ENCODE peak calls at places on chromosomes 16 and 17, in six cellular contexts. T is CD4-positive, alpha-beta memory T cell; W is small intestine; N is CD8-positive, alpha-beta T cell; D is right cardiac atrium; I is fibroblast of lung. B is an unnamed sample.

GRCh38 chr17:16444258-16444886 is 29.0 kb downstream of the TRPV2 start:
- DNase-seq in W (no peak), D (no peak), I (peak; percentile 13), N (no peak), T (no peak), B (peak; percentile 39)

GRCh38 chr17:44556114-44556853 is 1.0 kb upstream of the FZD2 start:
- DNase-seq in N (peak; percentile 14), W (peak; percentile 33), I (peak; percentile 72), T (peak; percentile 9), D (peak; percentile 36), B (no peak)

GRCh38 chr17:61503961-61504360 is 51.7 kb downstream of the TBX4 start:
- DNase-seq in I (no peak), T (no peak), W (no peak), N (no peak), D (no peak), B (no peak)

GRCh38 chr17:18027280-18027679 is 11.7 kb downstream of the ATPAF2 start:
- DNase-seq in W (no peak), I (no peak), N (no peak), T (no peak), D (no peak), B (no peak)

GRCh38 chr17:1999557-2000251 is 25.4 kb downstream of the RTN4RL1 start:
- DNase-seq in I (peak; percentile 34), W (peak; percentile 86), T (no peak), D (peak; percentile 38), N (no peak), B (no peak)

GRCh38 chr17:80916246-80916645 is 75.4 kb upstream of the CHMP6 start:
- DNase-seq in I (no peak), T (no peak), W (no peak), N (no peak), D (no peak), B (peak; percentile 8)

GRCh38 chr17:4678448-4679026 is 25.4 kb downstream of the PELP1 start:
- DNase-seq in W (no peak), N (no peak), D (no peak), I (peak; percentile 92), T (no peak), B (no peak)

GRCh38 chr16:2824626-2825025 is 5.5 kb upstream of the ZG16B start:
- DNase-seq in D (no peak), T (no peak), I (no peak), N (no peak), W (no peak), B (no peak)

GRCh38 chr17:42850964-42851363 is at the start of gene AOC3:
- DNase-seq in W (no peak), D (peak; percentile 69), N (no peak), I (no peak), T (no peak), B (no peak)

GRCh38 chr17:64277831-64278562 is 14.9 kb upstream of the TEX2 start:
- DNase-seq in T (no peak), W (no peak), I (no peak), D (no peak), N (no peak), B (no peak)

GRCh38 chr17:4180791-4181190 is 37.8 kb downstream of the CYB5D2 start:
- DNase-seq in I (no peak), D (no peak), W (no peak), N (no peak), T (no peak), B (no peak)

GRCh38 chr16:19657831-19658230 is 60.2 kb downstream of the KNOP1 start:
- DNase-seq in W (no peak), D (no peak), I (no peak), N (no peak), T (no peak), B (no peak)

GRCh38 chr16:19659554-19659953 is 58.5 kb downstream of the KNOP1 start:
- DNase-seq in N (no peak), I (no peak), D (no peak), T (no peak), W (no peak), B (no peak)

GRCh38 chr16:19664166-19664565 is 53.9 kb downstream of the KNOP1 start:
- DNase-seq in I (no peak), D (no peak), N (no peak), W (no peak), T (no peak), B (no peak)

GRCh38 chr16:19662351-19662750 is 55.7 kb downstream of the KNOP1 start:
- DNase-seq in W (no peak), I (no peak), T (no peak), D (no peak), N (no peak), B (no peak)

GRCh38 chr16:19660432-19660831 is 57.6 kb downstream of the KNOP1 start:
- DNase-seq in T (no peak), N (no peak), W (no peak), I (no peak), D (no peak), B (no peak)
- H3K9me3 ChIP-seq in T (no peaks in the 10 kb centered on the region), N (no peaks in the 10 kb centered on the region), W (no peaks in the 10 kb centered on the region), I (no peaks in the 10 kb centered on the region), D (no peaks in the 10 kb centered on the region), B (peaks cover 3% of the 10 kb centered on the region)

GRCh38 chr16:51932317-51932716 is 614.6 kb downstream of the TOX3 start:
- DNase-seq in I (no peak), W (no peak), T (no peak), N (no peak), D (no peak), B (no peak)
- H3K27me3 ChIP-seq in I (peaks cover 3% of the 10 kb centered on the region), W (no peaks in the 10 kb centered on the region), T (no peaks in the 10 kb centered on the region), N (no peaks in the 10 kb centered on the region), D (no peaks in the 10 kb centered on the region), B (no peaks in the 10 kb centered on the region)

DNA sequence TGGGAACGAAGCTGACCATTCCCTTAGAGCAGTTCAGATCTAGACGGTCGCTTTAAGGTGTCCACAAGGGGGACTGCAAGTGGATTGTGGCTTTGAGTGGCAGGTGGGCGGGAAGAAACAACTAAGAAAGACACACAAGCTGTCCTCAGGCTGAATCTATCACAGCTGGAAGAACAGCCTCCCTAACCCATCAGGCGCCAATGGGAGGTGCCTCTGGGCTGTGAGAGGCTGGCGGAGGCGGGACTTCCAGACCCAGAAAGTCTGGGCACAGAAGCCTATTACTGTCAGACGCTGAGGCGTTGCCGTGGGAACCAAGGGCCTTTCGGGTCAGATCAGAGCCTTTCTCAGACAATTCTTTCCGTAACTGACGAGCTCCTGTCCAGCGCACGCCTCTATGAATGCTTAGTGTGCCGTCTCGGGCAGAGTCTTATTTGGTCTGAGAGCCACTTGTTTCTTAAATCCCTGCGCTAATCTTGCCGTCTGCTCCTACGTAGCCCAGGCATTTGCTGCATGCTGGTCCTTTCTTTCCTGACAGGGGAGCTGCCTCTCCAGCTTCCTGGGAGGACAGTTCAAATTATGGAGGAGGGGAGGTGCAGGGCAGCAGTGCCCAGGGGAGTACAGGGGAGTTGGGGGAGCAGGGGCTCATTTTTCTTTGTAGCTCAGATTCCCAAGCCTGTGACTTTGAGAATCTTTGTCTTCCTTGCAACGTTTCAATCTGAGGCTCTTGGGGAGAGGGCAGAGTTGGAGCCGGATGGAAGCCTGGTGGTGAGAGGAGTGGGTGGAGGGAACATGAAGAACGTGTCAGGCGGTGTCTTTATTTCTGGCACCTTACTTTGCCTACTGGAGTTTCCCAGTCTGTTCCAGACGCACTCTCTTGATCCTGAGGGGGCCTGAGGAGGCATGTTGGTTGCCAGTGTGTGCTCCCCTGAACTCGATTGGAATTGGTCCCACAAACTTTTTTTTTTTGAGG is 618.7 kb downstream of the KCNJ18 start:
- DNase-seq in D (peak; percentile 65), N (no peak), W (no peak), T (no peak), I (no peak), B (no peak)
- H3K9me3 ChIP-seq in D (no peaks in the 10 kb centered on the region), N (no peaks in the 10 kb centered on the region), W (peaks cover 1% of the 10 kb centered on the region), T (no peaks in the 10 kb centered on the region), I (no peaks in the 10 kb centered on the region), B (no peaks in the 10 kb centered on the region)

DNA sequence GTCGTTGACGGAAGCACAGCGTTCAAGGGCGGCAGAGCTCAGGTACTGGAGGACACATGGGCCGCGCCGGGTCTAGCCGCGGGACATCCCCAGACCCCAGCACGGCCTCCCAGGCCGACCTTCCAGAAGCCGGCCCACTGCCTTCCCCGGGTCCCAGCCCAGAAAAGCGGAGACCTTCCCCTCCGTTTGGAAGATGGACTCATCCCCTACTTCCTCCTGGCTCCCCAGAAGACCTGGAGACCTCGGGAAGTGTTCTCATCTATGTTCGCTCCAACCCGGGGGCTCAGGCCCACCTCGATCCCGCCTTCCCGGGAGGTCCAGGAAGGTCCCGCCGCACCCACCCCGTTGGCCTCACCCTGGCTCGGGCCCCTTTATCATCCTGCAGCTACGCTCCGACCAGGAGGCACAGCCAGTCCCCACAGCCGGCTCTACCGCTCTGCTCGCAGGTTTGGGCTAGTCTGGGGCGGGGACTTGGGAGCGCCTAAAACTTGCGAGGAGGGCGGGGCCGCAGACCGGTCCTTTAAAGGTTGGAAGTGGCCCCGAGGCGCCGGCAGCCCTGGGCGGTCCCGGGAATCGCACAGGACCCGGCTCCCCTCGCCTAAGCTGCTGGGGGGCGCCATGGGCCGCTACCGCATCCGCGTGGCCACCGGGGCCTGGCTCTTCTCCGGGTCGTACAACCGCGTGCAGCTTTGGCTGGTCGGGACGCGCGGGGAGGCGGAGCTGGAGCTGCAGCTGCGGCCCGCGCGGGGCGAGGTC is at the start of gene ALOX12:
- DNase-seq in N (no peak), W (no peak), D (peak; percentile 38), T (no peak), I (peak; percentile 2), B (peak; percentile 49)
- H3K27me3 ChIP-seq in N (no peaks in the 10 kb centered on the region), W (no peaks in the 10 kb centered on the region), D (no peaks in the 10 kb centered on the region), T (no peaks in the 10 kb centered on the region), I (no peaks in the 10 kb centered on the region), B (no peaks in the 10 kb centered on the region)

GRCh38 chr16:73993878-73994277 is 302.7 kb upstream of the PSMD7 start:
- DNase-seq in W (peak; percentile 2), I (no peak), D (no peak), N (no peak), T (no peak), B (no peak)
- H3K9me3 ChIP-seq in W (no peaks in the 10 kb centered on the region), I (no peaks in the 10 kb centered on the region), D (no peaks in the 10 kb centered on the region), N (no peaks in the 10 kb centered on the region), T (no peaks in the 10 kb centered on the region), B (no peaks in the 10 kb centered on the region)

B was measured in left lung.